ENCODE peak calls at places on chromosomes 7 and 10, in ten cellular contexts. Y is prostate gland; N is H9; B is ascending aorta; S is CD8-positive, alpha-beta T cell; T is upper lobe of right lung; W is heart right ventricle; A is stomach; P is IMR-90; F is fibroblast of lung. L is an unnamed sample.

GRCh38 chr7:88243345-88243909 is 23.6 kb upstream of the SRI start:
- DNase-seq in Y (peak; percentile 30), N (peak; percentile 34), B (no peak), S (no peak), T (no peak), W (peak; percentile 22), A (no peak), P (peak; percentile 44), F (peak; percentile 51), L (no peak)

GRCh38 chr7:7773334-7774308 is 55.2 kb upstream of the RPA3 start:
- DNase-seq in Y (no peak), N (no peak), B (no peak), S (no peak), T (no peak), W (no peak), A (no peak), P (no peak), F (no peak), L (no peak)

GRCh38 chr7:14377646-14378266 is 388.3 kb upstream of the ETV1 start:
- DNase-seq in Y (no peak), N (no peak), B (no peak), S (no peak), T (no peak), W (no peak), A (no peak), P (peak; percentile 63), F (peak; percentile 82), L (no peak)

GRCh38 chr7:90660100-90660499 is 64.0 kb downstream of the CDK14 start:
- DNase-seq in Y (no peak), N (no peak), B (no peak), S (no peak), T (no peak), W (no peak), A (no peak), P (no peak), F (no peak), L (no peak)

GRCh38 chr10:921471-922414 is 9.8 kb downstream of the LARP4B start:
- DNase-seq in Y (no peak), N (no peak), B (no peak), S (peak; percentile 42), T (no peak), W (no peak), A (no peak), P (peak; percentile 72), F (peak; percentile 89), L (no peak)

GRCh38 chr10:3293536-3294431 is 121.2 kb upstream of the PITRM1 start:
- DNase-seq in Y (no peak), N (no peak), B (no peak), S (no peak), T (no peak), W (no peak), A (no peak), P (peak; percentile 17), F (peak; percentile 67), L (no peak)

GRCh38 chr7:78226059-78226658 is 427.6 kb downstream of the PHTF2 start:
- DNase-seq in Y (no peak), N (peak; percentile 68), B (peak; percentile 74), S (no peak), T (peak; percentile 66), W (peak; percentile 18), A (peak; percentile 41), P (peak; percentile 45), F (peak; percentile 23), L (no peak)

GRCh38 chr10:29271877-29272276 is 17.0 kb upstream of the LYZL1 start:
- DNase-seq in Y (no peak), N (no peak), B (no peak), S (no peak), T (no peak), W (no peak), A (no peak), P (no peak), F (no peak), L (no peak)

GRCh38 chr7:78768859-78769258 is 684.6 kb downstream of the MAGI2 start:
- DNase-seq in Y (no peak), N (no peak), B (no peak), S (no peak), T (no peak), W (no peak), A (no peak), P (no peak), F (no peak), L (no peak)

GRCh38 chr10:124941823-124942222 is at the start of gene ZRANB1:
- DNase-seq in Y (no peak), N (no peak), B (no peak), S (no peak), T (no peak), W (no peak), A (no peak), P (no peak), F (no peak), L (no peak)
- H3K27ac ChIP-seq in Y (no peak within 1 kb of the TSS), N (no peak within 1 kb of the TSS), B (no peak within 1 kb of the TSS), S (no peak within 1 kb of the TSS), T (no peak within 1 kb of the TSS), W (peak within 1 kb of the TSS; percentile 67), A (peak within 1 kb of the TSS; percentile 49), P (peak within 1 kb of the TSS; percentile 92), F (peak within 1 kb of the TSS; percentile 88), L (no peak within 1 kb of the TSS)

DNA sequence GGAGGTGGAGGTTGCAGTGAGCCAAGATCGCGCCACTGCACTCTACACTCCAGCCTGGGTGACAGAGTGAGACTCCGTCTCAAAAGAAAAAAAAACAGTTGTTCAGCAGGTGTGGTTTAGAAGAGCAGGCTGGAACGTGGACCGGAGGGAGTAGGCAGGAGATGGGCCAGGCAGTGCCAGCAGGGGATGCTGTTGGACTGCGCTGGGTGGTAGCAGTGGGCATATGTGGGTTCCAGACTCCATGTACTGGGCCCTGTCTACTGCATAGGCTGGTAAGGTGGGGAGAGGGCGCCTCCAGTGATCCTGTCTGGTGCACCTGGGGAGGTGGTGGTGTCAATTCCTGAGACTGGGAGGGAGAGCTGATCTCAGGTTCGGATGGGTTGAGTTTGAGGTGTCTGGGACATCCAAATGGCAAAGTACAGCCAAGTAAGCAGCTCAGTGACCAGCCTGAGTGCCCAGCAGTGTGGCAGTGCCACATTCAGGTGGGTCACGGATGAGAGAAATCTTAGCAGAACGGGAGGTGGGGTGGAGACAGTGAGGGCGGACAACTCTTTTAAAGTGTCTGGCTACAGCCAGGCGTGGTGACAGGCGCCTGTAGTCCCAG is 25.9 kb downstream of the SFXN4 start:
- DNase-seq in Y (peak; percentile 11), N (peak; percentile 59), B (no peak), S (peak; percentile 71), T (no peak), W (peak; percentile 9), A (peak; percentile 31), P (peak; percentile 35), F (no peak), L (no peak)
- TF ChIP-seq CTCF in Y (peak; percentile 19), N (peak; percentile 71), B (peak; percentile 33), S (peak; percentile 38), T (peak; percentile 54), W (no peak), A (no peak), P (peak; percentile 66), F (peak; percentile 68), L (peak; percentile 68)

DNA sequence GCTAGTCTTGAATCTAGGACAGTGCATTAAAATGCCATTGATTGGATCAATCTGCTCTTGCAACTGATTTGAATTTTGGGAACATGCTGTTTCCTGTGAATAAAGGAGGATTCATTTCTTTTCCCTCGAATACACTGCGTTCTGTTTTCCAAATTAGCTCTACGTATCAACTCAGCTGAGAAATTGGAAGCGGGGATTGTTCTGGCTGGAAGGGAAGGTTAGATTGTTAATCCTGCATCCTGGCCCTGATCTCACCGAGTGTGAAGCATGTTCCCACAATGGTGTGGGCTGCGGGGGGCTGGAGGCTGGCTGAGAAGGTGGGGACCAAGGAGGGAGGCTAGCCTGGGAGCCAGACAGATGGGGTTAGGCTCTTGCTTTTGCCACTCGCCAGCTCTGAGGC is 17.6 kb downstream of the HTRA1 start:
- DNase-seq in Y (no peak), N (no peak), B (no peak), S (no peak), T (no peak), W (no peak), A (no peak), P (no peak), F (no peak), L (no peak)
- H3K27me3 ChIP-seq in Y (no peaks in the 10 kb centered on the region), N (no peaks in the 10 kb centered on the region), B (no peaks in the 10 kb centered on the region), S (no peaks in the 10 kb centered on the region), T (no peaks in the 10 kb centered on the region), W (no peaks in the 10 kb centered on the region), A (no peaks in the 10 kb centered on the region), P (no peaks in the 10 kb centered on the region), F (no peaks in the 10 kb centered on the region), L (no peaks in the 10 kb centered on the region)

GRCh38 chr10:101062231-101063161 is 707 bp downstream of the KAZALD1 start:
- DNase-seq in Y (peak; percentile 27), N (peak; percentile 85), B (no peak), S (peak; percentile 66), T (peak; percentile 87), W (peak; percentile 50), A (peak; percentile 76), P (peak; percentile 43), F (peak; percentile 54), L (no peak)
- H3K27ac ChIP-seq in Y (peak overlapping the region; percentile 99), N (no peak overlapping the region), B (peak overlapping the region; percentile 96), S (no peak overlapping the region), T (peak overlapping the region; percentile 98), W (peak overlapping the region; percentile 92), A (peak overlapping the region; percentile 98), P (peak overlapping the region; percentile 97), F (peak overlapping the region; percentile 97), L (peak overlapping the region; percentile 98)

GRCh38 chr10:92242380-92242779 is 48.5 kb downstream of the CPEB3 start:
- DNase-seq in Y (no peak), N (no peak), B (no peak), S (no peak), T (no peak), W (no peak), A (no peak), P (no peak), F (no peak), L (no peak)
- TF ChIP-seq CTCF in Y (no peak), N (no peak), B (no peak), S (no peak), T (no peak), W (no peak), A (no peak), P (no peak), F (no peak), L (no peak)

GRCh38 chr10:78367012-78367411 is 333.3 kb downstream of the RPS24 start:
- DNase-seq in Y (no peak), N (no peak), B (no peak), S (no peak), T (no peak), W (no peak), A (no peak), P (no peak), F (no peak), L (no peak)
- H3K27me3 ChIP-seq in Y (no peaks in the 10 kb centered on the region), N (no peaks in the 10 kb centered on the region), B (no peaks in the 10 kb centered on the region), S (no peaks in the 10 kb centered on the region), T (no peaks in the 10 kb centered on the region), W (no peaks in the 10 kb centered on the region), A (no peaks in the 10 kb centered on the region), P (peaks cover 78% of the 10 kb centered on the region), F (peaks cover 44% of the 10 kb centered on the region), L (no peaks in the 10 kb centered on the region)

DNA sequence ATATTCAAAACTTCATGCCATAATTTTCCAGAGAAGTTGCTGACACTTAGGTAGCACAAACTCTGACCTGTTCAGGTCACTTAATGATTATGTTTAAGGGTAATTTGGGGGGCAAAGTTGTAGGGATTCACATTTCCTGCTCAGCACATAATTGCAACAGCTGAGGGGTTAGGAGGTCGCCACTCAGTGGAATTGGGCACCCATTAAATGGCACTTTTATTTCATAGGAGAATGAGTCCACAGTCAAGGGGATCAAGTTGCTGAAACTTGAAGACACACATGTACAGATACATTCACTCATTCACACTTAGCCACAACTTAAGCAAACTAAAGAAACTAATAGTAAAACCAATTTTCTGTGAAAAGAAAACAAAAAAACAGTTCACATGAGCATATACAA is 1.5 kb downstream of the PCDH15 start:
- DNase-seq in Y (no peak), N (no peak), B (no peak), S (no peak), T (no peak), W (no peak), A (no peak), P (no peak), F (no peak), L (no peak)
- H3K27ac ChIP-seq in Y (no peak overlapping the region), N (no peak overlapping the region), B (no peak overlapping the region), S (no peak overlapping the region), T (no peak overlapping the region), W (no peak overlapping the region), A (no peak overlapping the region), P (no peak overlapping the region), F (no peak overlapping the region), L (no peak overlapping the region)